ENCODE peak calls at places on chromosomes 2 and 18, in five cellular contexts. One of them, this sample, is unnamed. For H3K4me1, the result is how much of the 10 kb centered on the place peaks cover.

GRCh38 chr2:147663153-147663961 is 181.5 kb upstream of the ACVR2A start:
- DNase-seq in H1: no peak
- DNase-seq in aorta: no peak
- DNase-seq in CD8-positive, alpha-beta T cell: no peak
- DNase-seq in adrenal gland: no peak
- DNase-seq in this sample: no peak

GRCh38 chr2:121376851-121377250 is 91.8 kb upstream of the TFCP2L1 start:
- DNase-seq in H1: no peak
- DNase-seq in aorta: no peak
- DNase-seq in adrenal gland: no peak
- DNase-seq in CD8-positive, alpha-beta T cell: no peak
- DNase-seq in this sample: no peak

GRCh38 chr18:39500320-39500719 is 1934.7 kb upstream of the CELF4 start:
- DNase-seq in CD8-positive, alpha-beta T cell: no peak
- DNase-seq in adrenal gland: no peak
- DNase-seq in H1: no peak
- DNase-seq in aorta: no peak
- DNase-seq in this sample: no peak

GRCh38 chr2:201057715-201058248 is 13.7 kb downstream of the HYCC2 start:
- DNase-seq in aorta: no peak
- DNase-seq in CD8-positive, alpha-beta T cell: no peak
- DNase-seq in H1: no peak
- DNase-seq in adrenal gland: no peak
- DNase-seq in this sample: no peak

GRCh38 chr2:194087569-194087968 is 1569.5 kb upstream of the SLC39A10 start:
- DNase-seq in H1: no peak
- DNase-seq in adrenal gland: no peak
- DNase-seq in CD8-positive, alpha-beta T cell: no peak
- DNase-seq in aorta: no peak
- DNase-seq in this sample: no peak

GRCh38 chr2:208609166-208609804 is 202.7 kb downstream of the PTH2R start:
- DNase-seq in CD8-positive, alpha-beta T cell: no peak
- DNase-seq in aorta: no peak
- DNase-seq in adrenal gland: no peak
- DNase-seq in H1: no peak
- DNase-seq in this sample: no peak

GRCh38 chr18:37334494-37335125 is 231.0 kb downstream of the CELF4 start:
- DNase-seq in aorta: no peak
- DNase-seq in CD8-positive, alpha-beta T cell: no peak
- DNase-seq in adrenal gland: no peak
- DNase-seq in H1: no peak
- DNase-seq in this sample: no peak

GRCh38 chr18:22015156-22015555 is 154.2 kb upstream of the GATA6 start:
- DNase-seq in aorta: no peak
- DNase-seq in H1: no peak
- DNase-seq in CD8-positive, alpha-beta T cell: no peak
- DNase-seq in adrenal gland: no peak
- DNase-seq in this sample: no peak

GRCh38 chr2:21195326-21195725 is 71.6 kb downstream of the TDRD15 start:
- DNase-seq in adrenal gland: no peak
- DNase-seq in H1: no peak
- DNase-seq in CD8-positive, alpha-beta T cell: no peak
- DNase-seq in aorta: no peak
- DNase-seq in this sample: no peak

GRCh38 chr2:213834746-213835145 is 550.5 kb downstream of the SPAG16 start:
- DNase-seq in adrenal gland: no peak
- DNase-seq in H1: no peak
- DNase-seq in CD8-positive, alpha-beta T cell: no peak
- DNase-seq in aorta: no peak
- DNase-seq in this sample: no peak

GRCh38 chr2:20671736-20672080 is 4.8 kb downstream of the GDF7 start:
- DNase-seq in aorta: no peak
- DNase-seq in H1: no peak
- DNase-seq in adrenal gland: no peak
- DNase-seq in CD8-positive, alpha-beta T cell: no peak
- DNase-seq in this sample: no peak

DNA sequence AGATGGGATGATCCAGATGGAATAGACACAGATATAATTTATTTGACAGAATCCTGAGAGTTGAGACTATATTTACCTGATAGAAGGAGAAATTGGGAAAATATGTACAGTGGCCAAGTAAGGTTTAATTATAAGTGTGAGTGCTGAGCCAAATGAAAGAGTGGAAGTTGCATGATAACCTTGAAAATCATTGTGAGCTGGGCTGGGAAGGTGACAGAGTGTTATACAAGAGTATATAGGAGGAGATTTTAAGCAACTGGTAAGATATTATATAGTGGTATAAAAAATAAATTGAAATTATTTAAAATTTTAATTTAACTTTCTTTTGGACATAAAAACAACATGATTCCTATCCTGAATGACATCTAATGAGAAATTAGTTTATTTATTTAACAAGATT is 340.8 kb downstream of the NUP35 start:
- DNase-seq in adrenal gland: no peak
- DNase-seq in aorta: no peak
- DNase-seq in H1: no peak
- DNase-seq in CD8-positive, alpha-beta T cell: no peak
- DNase-seq in this sample: no peak
- H3K4me1 ChIP-seq in adrenal gland: under half
- H3K4me1 ChIP-seq in aorta: under half
- H3K4me1 ChIP-seq in H1: under half
- H3K4me1 ChIP-seq in CD8-positive, alpha-beta T cell: under half
- H3K4me1 ChIP-seq in this sample: under half

DNA sequence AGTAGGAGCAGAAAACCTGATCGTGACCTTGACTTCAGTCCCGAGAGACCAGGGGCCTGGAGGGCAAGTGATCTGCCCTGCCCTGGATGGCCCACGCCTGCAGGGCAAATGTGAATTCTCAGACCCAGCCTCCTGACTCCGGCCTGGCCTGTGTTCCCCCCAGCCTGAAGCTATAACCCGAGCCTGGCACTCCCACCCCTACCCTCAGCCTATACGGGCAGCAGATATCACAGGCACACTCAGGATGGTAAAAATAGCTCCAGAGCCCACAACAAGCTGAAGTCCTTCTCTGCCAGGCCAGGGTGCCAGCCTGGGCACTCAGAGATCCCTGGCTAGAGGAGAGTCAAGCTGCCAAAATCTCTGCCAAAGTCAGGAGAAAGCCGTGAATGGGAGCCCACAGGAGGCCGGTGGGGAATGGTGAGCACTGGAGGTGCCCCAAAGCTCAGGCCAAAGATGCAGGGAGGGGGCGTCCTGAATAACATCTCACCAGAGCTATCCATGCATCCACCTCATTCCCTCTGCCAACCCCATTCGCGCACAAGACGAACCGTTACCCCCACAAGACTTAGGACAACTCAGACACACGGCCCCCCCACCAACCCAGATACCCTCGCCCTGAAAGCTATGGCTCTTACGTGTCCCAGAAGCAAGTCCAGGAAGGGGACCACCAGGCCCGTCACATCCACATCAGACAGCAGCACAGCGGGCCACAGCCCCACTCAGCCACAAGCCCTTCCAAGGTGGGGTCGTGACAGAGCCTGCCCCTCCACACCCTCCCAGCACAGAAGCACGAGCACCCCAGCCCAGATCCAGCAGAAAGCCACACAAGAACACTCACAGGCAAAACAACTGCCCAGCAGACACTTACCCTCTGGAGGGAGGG is 144.9 kb downstream of the TNS1 start:
- DNase-seq in aorta: no peak
- DNase-seq in adrenal gland: no peak
- DNase-seq in H1: no peak
- DNase-seq in CD8-positive, alpha-beta T cell: no peak
- DNase-seq in this sample: peak
- H3K4me1 ChIP-seq in aorta: under half
- H3K4me1 ChIP-seq in adrenal gland: under half
- H3K4me1 ChIP-seq in H1: under half
- H3K4me1 ChIP-seq in CD8-positive, alpha-beta T cell: under half
- H3K4me1 ChIP-seq in this sample: half or more

DNA sequence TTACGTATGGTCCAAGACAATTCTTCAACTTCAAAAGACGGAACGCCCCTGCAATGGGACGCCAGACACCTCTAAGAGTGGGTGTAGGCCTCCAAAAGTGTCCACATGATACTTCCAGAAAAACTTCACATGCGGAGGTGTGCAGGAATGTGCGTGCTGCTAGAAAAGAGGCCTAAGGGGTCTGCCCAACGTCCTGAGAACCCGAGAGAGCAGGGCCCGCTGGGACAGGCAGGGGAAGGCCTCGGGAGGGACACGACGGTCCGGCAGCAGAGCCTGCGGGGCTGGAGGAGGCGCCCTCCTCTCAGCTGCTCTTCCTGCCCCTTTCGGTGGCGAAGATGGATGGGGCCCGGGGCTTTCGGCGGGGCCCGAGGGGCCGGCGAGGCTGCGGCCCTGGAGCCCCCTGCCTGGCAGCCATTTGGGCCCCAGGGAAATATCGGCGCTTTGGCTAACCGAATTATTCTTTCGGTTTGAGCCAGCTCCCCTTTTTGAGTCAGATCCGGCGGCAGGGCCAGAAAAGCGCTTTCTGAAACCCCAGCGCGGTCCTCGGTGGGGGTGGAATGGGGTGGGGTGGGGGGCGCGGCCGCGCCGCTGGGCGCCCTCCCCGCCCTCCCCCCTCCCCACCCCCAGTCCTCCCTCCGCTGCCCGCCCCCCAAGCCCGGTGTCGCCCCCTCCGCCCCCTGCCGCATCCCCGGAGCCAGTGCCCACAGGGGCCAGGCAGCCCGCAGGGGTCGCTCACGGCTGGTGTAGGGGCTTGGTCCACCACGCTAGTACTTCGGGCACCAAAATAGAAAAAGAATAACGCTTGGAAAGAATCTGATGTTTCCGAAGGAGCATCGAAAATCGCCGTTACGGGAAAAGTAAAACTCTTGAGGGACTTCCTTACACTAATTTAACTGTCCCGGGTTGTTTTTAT is 9.2 kb upstream of the ARID5A start:
- DNase-seq in CD8-positive, alpha-beta T cell: no peak
- DNase-seq in aorta: peak
- DNase-seq in adrenal gland: peak
- DNase-seq in H1: no peak
- DNase-seq in this sample: no peak
- H3K4me1 ChIP-seq in CD8-positive, alpha-beta T cell: under half
- H3K4me1 ChIP-seq in aorta: under half
- H3K4me1 ChIP-seq in adrenal gland: under half
- H3K4me1 ChIP-seq in H1: under half
- H3K4me1 ChIP-seq in this sample: under half

GRCh38 chr2:54482725-54483124 is 26.6 kb downstream of the SPTBN1 start:
- DNase-seq in H1: no peak
- DNase-seq in adrenal gland: peak
- DNase-seq in aorta: peak
- DNase-seq in CD8-positive, alpha-beta T cell: no peak
- DNase-seq in this sample: peak

GRCh38 chr2:54478899-54479298 is 22.8 kb downstream of the SPTBN1 start:
- DNase-seq in adrenal gland: no peak
- DNase-seq in CD8-positive, alpha-beta T cell: no peak
- DNase-seq in aorta: no peak
- DNase-seq in H1: no peak
- DNase-seq in this sample: no peak

GRCh38 chr2:54479422-54479821 is 23.3 kb downstream of the SPTBN1 start:
- DNase-seq in adrenal gland: no peak
- DNase-seq in H1: no peak
- DNase-seq in aorta: no peak
- DNase-seq in CD8-positive, alpha-beta T cell: no peak
- DNase-seq in this sample: no peak

GRCh38 chr2:54481686-54482085 is 25.6 kb downstream of the SPTBN1 start:
- DNase-seq in aorta: no peak
- DNase-seq in CD8-positive, alpha-beta T cell: no peak
- DNase-seq in H1: no peak
- DNase-seq in adrenal gland: no peak
- DNase-seq in this sample: no peak

DNA sequence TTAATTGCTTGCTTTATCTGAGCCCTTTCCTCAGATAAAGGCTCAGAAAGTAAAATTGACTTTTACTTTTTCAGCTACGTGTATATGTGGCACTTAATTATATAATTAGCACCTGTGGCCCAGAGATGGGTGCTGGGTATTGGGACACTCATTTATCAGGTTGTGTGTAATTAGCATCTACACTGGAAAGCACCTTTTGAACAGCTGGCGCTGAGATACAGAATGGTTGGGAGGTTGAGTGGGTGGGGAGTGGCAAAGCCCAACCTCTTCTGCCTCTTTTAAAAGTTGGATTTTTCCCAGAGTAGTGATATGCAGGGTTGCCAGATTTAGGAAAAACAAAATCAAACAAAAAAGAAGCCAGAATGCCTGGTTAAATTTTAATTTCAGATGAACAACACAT is 23.9 kb downstream of the SPTBN1 start:
- DNase-seq in H1: no peak
- DNase-seq in adrenal gland: no peak
- DNase-seq in aorta: no peak
- DNase-seq in CD8-positive, alpha-beta T cell: no peak
- DNase-seq in this sample: no peak
- H3K4me1 ChIP-seq in H1: under half
- H3K4me1 ChIP-seq in adrenal gland: half or more
- H3K4me1 ChIP-seq in aorta: under half
- H3K4me1 ChIP-seq in CD8-positive, alpha-beta T cell: under half
- H3K4me1 ChIP-seq in this sample: half or more

GRCh38 chr2:191174539-191174938 is 23.7 kb upstream of the STAT4 start:
- DNase-seq in CD8-positive, alpha-beta T cell: no peak
- DNase-seq in H1: no peak
- DNase-seq in aorta: no peak
- DNase-seq in adrenal gland: no peak
- DNase-seq in this sample: no peak

GRCh38 chr2:191170773-191171172 is 20.0 kb upstream of the STAT4 start:
- DNase-seq in H1: no peak
- DNase-seq in aorta: no peak
- DNase-seq in CD8-positive, alpha-beta T cell: no peak
- DNase-seq in adrenal gland: no peak
- DNase-seq in this sample: no peak

GRCh38 chr2:191171708-191172355 is 21.0 kb upstream of the STAT4 start:
- DNase-seq in CD8-positive, alpha-beta T cell: no peak
- DNase-seq in aorta: no peak
- DNase-seq in H1: no peak
- DNase-seq in adrenal gland: no peak
- DNase-seq in this sample: no peak

GRCh38 chr2:191171291-191171690 is 20.5 kb upstream of the STAT4 start:
- DNase-seq in CD8-positive, alpha-beta T cell: no peak
- DNase-seq in aorta: no peak
- DNase-seq in adrenal gland: no peak
- DNase-seq in H1: no peak
- DNase-seq in this sample: no peak

DNA sequence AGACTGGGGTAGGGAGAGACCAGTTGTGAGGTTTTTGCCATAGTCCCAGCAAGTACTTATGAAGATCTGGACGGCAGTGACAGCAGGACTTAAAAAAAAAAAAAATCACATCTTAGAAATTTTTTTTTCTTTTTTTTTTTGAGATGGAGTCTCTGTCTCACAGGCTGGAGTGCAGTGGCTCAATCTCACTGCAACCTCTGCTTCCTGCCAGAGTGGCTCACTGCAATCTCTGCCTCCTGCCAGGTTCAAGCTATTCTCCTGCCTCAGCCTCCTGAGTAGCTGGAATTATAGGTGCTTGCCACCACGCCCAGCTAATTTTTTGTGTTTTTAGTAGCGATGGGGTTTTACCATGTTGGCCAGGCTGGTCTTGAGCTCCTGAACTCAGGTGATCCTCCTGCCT is 22.4 kb upstream of the STAT4 start:
- DNase-seq in aorta: no peak
- DNase-seq in H1: no peak
- DNase-seq in CD8-positive, alpha-beta T cell: no peak
- DNase-seq in adrenal gland: no peak
- DNase-seq in this sample: no peak
- H3K4me1 ChIP-seq in aorta: under half
- H3K4me1 ChIP-seq in H1: under half
- H3K4me1 ChIP-seq in CD8-positive, alpha-beta T cell: under half
- H3K4me1 ChIP-seq in adrenal gland: under half
- H3K4me1 ChIP-seq in this sample: under half

This sample was measured in gastrocnemius medialis.